ENCODE peak calls at places on chromosome 12, in ten cellular contexts. Y is IMR-90, A is heart right ventricle, O is body of pancreas, T is psoas muscle, G is brain microvascular endothelial cell, Z is ovary, N is neural progenitor cell, I is A549, C is pancreas. L is an unnamed sample.

GRCh38 chr12:120497524-120498150 is 1.7 kb downstream of the DYNLL1 start:
- DNase-seq in C (no peak), I (no peak), T (no peak), G (peak; percentile 26), N (no peak), Z (no peak), O (no peak), Y (peak; percentile 41), A (no peak), L (no peak)

GRCh38 chr12:124466200-124467128 is 100.9 kb downstream of the NCOR2 start:
- DNase-seq in C (no peak), I (peak; percentile 45), G (peak; percentile 81), A (peak; percentile 73), O (peak; percentile 53), N (no peak), Y (peak; percentile 16), T (peak; percentile 75), Z (no peak), L (no peak)

GRCh38 chr12:115149279-115149678 is 465.3 kb upstream of the TBX3 start:
- DNase-seq in C (no peak), T (no peak), Y (peak; percentile 73), A (no peak), G (no peak), O (no peak), I (no peak), Z (no peak), N (no peak), L (no peak)

GRCh38 chr12:46571593-46571992 is 199.0 kb upstream of the SLC38A2 start:
- DNase-seq in C (no peak), Y (no peak), N (no peak), G (no peak), O (no peak), I (no peak), A (no peak), Z (no peak), T (no peak), L (no peak)

GRCh38 chr12:54890339-54890738 is 36.0 kb downstream of the MUCL1 start:
- DNase-seq in G (no peak), O (no peak), A (no peak), N (no peak), I (no peak), Y (no peak), T (no peak), C (no peak), Z (no peak), L (no peak)

GRCh38 chr12:26833692-26834168 is 736 bp upstream of the ITPR2 start:
- DNase-seq in Y (peak; percentile 13), C (peak; percentile 76), A (peak; percentile 37), G (no peak), Z (peak; percentile 50), T (peak; percentile 31), I (peak; percentile 32), N (peak; percentile 81), O (peak; percentile 80), L (peak; percentile 71)

GRCh38 chr12:53755451-53756290 is 3.9 kb upstream of the CISTR start:
- DNase-seq in O (no peak), A (no peak), I (peak; percentile 31), Z (no peak), C (no peak), T (no peak), Y (no peak), G (no peak), N (no peak), L (no peak)

GRCh38 chr12:6333566-6333965 is 8.3 kb downstream of the TNFRSF1A start:
- DNase-seq in I (no peak), T (no peak), O (no peak), C (no peak), G (peak; percentile 87), N (no peak), Z (no peak), Y (peak; percentile 90), A (no peak), L (no peak)

GRCh38 chr12:4279120-4279690 is 5.6 kb downstream of the CCND2 start:
- DNase-seq in A (no peak), I (no peak), T (no peak), Z (no peak), Y (no peak), C (no peak), O (no peak), N (no peak), G (no peak), L (no peak)

GRCh38 chr12:66409195-66409871 is 107.0 kb downstream of the HELB start:
- DNase-seq in N (peak; percentile 68), Y (peak; percentile 80), O (peak; percentile 31), A (no peak), T (no peak), I (peak; percentile 59), G (peak; percentile 66), C (peak; percentile 16), Z (no peak), L (no peak)

GRCh38 chr12:51333536-51333935 is 9.6 kb upstream of the BIN2 start:
- DNase-seq in O (no peak), N (peak; percentile 31), A (no peak), Y (no peak), G (no peak), T (no peak), C (no peak), Z (no peak), I (no peak), L (no peak)

GRCh38 chr12:51330186-51330585 is 6.2 kb upstream of the BIN2 start:
- DNase-seq in N (no peak), Y (peak; percentile 37), I (no peak), O (no peak), G (no peak), T (no peak), Z (no peak), C (no peak), A (no peak), L (no peak)

GRCh38 chr12:51328587-51328986 is 4.6 kb upstream of the BIN2 start:
- DNase-seq in N (no peak), I (no peak), Z (no peak), O (no peak), C (no peak), T (no peak), G (no peak), A (no peak), Y (no peak), L (no peak)

GRCh38 chr12:51326762-51327439 is 2.9 kb upstream of the BIN2 start:
- DNase-seq in Z (no peak), N (no peak), Y (peak; percentile 49), O (peak; percentile 65), G (peak; percentile 59), I (peak; percentile 42), T (peak; percentile 23), C (no peak), A (no peak), L (peak; percentile 37)

GRCh38 chr12:51329742-51330141 is 5.8 kb upstream of the BIN2 start:
- DNase-seq in T (no peak), Y (no peak), C (no peak), N (no peak), O (no peak), G (no peak), A (no peak), I (no peak), Z (no peak), L (no peak)
- H3K4me3 ChIP-seq in T (no peak overlapping the region), Y (no peak overlapping the region), C (no peak overlapping the region), N (no peak overlapping the region), O (no peak overlapping the region), G (no peak overlapping the region), A (no peak overlapping the region), I (no peak overlapping the region), Z (no peak overlapping the region), L (no peak overlapping the region)

DNA sequence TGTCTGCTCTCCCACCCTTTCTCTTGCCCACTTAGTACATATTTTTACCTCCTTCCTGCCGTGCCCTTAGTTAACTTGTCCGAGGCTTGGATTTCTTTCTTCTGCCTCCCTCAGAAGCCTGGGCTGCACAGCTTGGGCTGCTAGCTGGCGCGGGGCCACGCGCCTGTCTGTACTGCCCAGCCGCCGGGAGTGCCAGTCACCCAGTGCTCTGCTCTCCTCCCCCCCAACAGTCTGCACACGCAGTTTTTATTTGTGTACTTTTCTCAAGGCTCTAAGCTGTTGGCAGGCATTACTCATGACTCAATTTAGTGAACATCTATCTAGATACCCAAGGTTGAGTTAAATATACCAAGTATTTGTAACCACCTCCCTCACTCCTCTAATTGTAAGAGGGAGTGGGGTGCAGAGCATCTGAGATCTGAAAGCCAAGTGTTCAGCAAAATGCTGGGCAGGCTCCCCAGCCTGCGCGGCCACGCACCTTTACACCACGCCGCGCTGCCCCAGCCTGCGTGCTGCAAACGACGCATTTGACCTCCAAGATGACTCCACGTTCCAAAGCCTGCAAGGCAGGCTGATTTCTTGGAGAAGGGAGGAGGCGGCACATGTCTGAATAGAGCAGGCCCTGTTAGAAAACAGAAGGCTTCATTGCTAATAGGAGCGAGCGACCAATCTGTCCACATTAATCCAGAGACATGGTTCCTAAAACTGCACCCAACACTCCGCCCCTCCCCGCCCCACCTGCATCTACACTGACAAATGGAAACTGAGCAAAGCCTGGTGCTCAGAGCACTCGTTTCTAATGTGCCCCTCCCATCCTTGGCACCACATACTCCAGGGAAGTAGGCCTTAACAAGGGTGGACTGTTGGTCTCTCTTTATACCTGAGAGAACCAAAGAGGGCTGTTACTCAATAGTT is 18.2 kb upstream of the CACNA2D4 start:
- DNase-seq in A (peak; percentile 73), C (peak; percentile 91), O (peak; percentile 95), Y (peak; percentile 82), G (peak; percentile 69), T (peak; percentile 67), Z (peak; percentile 51), N (no peak), I (peak; percentile 71), L (peak; percentile 63)
- H3K27ac ChIP-seq in A (peak overlapping the region; percentile 56), C (peak overlapping the region; percentile 74), O (peak overlapping the region; percentile 71), Y (no peak overlapping the region), G (no peak overlapping the region), T (peak overlapping the region; percentile 72), Z (no peak overlapping the region), N (no peak overlapping the region), I (peak overlapping the region; percentile 47), L (peak overlapping the region; percentile 86)

GRCh38 chr12:613996-614726 is 49.1 kb downstream of the NINJ2 start:
- DNase-seq in Y (no peak), C (no peak), T (no peak), G (no peak), Z (no peak), N (peak; percentile 61), A (peak; percentile 29), O (peak; percentile 30), I (peak; percentile 76), L (peak; percentile 11)
- TF ChIP-seq CTCF in Y (no peak), C (no peak), T (no peak), G (peak; percentile 54), Z (no peak), N (peak; percentile 48), A (peak; percentile 28), O (no peak), I (peak; percentile 54), L (no peak)

DNA sequence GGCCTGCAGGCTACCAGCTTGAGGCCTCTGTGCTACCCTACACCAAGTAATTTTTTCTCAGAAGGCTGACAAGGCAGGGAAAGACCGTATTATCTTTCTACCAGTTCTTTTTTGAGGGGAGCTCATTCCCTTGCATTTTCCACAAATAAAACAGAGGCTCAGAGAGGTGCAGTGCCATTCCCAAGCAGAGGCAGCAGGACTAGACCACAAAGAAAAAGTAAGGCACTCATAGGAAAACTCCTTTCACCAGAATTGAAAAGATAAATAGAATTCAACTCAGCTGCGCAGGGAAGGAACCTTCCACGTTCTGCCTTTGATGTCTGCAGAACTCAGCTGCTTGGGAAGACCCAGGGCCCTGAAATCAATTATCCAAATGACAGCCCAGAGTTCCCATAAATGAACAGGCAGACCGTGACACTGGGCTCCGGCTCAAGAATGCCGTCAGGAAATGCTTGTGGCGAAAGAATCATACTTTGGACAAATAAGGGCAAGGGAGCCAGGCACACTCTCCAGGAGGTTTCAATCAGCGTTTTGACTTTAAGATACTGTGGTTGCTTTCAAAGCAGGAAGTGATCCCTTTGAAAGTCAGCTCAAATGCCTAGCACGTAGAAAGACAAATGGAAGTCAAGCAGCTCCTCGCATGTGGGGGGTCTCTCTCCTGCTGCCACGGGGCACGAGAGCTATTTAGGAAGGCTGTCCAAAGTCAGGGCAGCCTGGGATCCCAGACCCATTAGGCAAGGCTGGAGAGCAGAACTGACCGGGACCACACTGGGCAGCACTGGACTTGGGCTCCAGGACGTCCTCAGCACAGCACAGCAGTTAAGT is 14.0 kb downstream of the KCTD10 start:
- DNase-seq in I (peak; percentile 59), Z (peak; percentile 86), G (peak; percentile 94), C (peak; percentile 63), O (peak; percentile 78), N (peak; percentile 26), Y (peak; percentile 98), T (peak; percentile 87), A (peak; percentile 71), L (peak; percentile 93)
- H3K4me3 ChIP-seq in I (no peak overlapping the region), Z (peak overlapping the region; percentile 11), G (peak overlapping the region; percentile 34), C (no peak overlapping the region), O (no peak overlapping the region), N (no peak overlapping the region), Y (peak overlapping the region; percentile 9), T (peak overlapping the region; percentile 31), A (no peak overlapping the region), L (peak overlapping the region; percentile 28)